ENCODE peak calls at places on chromosomes 16 and 17, in five cellular contexts. D is iPS DF 6.9, Y is fibroblast of villous mesenchyme, X is aorta, C is esophagus muscularis mucosa. B is an unnamed sample.

GRCh38 chr16:27320261-27321012 is 6.7 kb downstream of the IL4R start:
- DNase-seq in D (no peak), Y (no peak), X (peak; percentile 43), C (no peak), B (peak; percentile 22)

GRCh38 chr16:19130852-19131808 is 17.4 kb downstream of the ITPRIPL2 start:
- DNase-seq in D (no peak), Y (peak; percentile 90), X (peak; percentile 80), C (no peak), B (no peak)

GRCh38 chr17:47733414-47734288 is 615 bp downstream of the TBX21 start:
- DNase-seq in D (no peak), Y (no peak), X (peak; percentile 42), C (no peak), B (no peak)

GRCh38 chr16:4323845-4324478 is 8.1 kb downstream of the GLIS2 start:
- DNase-seq in D (no peak), Y (peak; percentile 78), X (peak; percentile 80), C (no peak), B (no peak)

GRCh38 chr16:50207652-50208051 is 54.5 kb downstream of the TENT4B start:
- DNase-seq in D (no peak), Y (no peak), X (no peak), C (no peak), B (no peak)

GRCh38 chr17:12732366-12732765 is 56.9 kb upstream of the ARHGAP44 start:
- DNase-seq in D (no peak), Y (no peak), X (no peak), C (no peak), B (no peak)

GRCh38 chr17:73335591-73336503 is 24.0 kb upstream of the CDC42EP4 start:
- DNase-seq in D (no peak), Y (no peak), X (no peak), C (no peak), B (no peak)

GRCh38 chr17:48577946-48578615 is at the start of gene HOXB4:
- DNase-seq in D (no peak), Y (peak; percentile 64), X (peak; percentile 90), C (peak; percentile 98), B (no peak)

GRCh38 chr16:72112906-72113615 is 19.4 kb downstream of the DHX38 start:
- DNase-seq in D (no peak), Y (no peak), X (no peak), C (no peak), B (no peak)

GRCh38 chr17:50845260-50846147 is 10.1 kb downstream of the WFIKKN2 start:
- DNase-seq in D (no peak), Y (peak; percentile 34), X (no peak), C (no peak), B (no peak)

GRCh38 chr17:78342438-78343098 is 17.3 kb downstream of the SOCS3 start:
- DNase-seq in D (no peak), Y (peak; percentile 84), X (peak; percentile 91), C (no peak), B (no peak)

GRCh38 chr17:45326566-45326965 is 9.7 kb upstream of the MAP3K14 start:
- DNase-seq in D (no peak), Y (no peak), X (no peak), C (peak; percentile 39), B (no peak)

GRCh38 chr16:80718480-80719220 is 85.7 kb downstream of the CDYL2 start:
- DNase-seq in D (no peak), Y (peak; percentile 31), X (peak; percentile 47), C (peak; percentile 88), B (no peak)

GRCh38 chr17:80270836-80271235 is 10.2 kb downstream of the RNF213 start:
- DNase-seq in D (peak; percentile 67), Y (peak; percentile 34), X (no peak), C (no peak), B (no peak)

GRCh38 chr17:60604686-60605334 is 4.8 kb downstream of the PPM1D start:
- DNase-seq in D (no peak), Y (peak; percentile 37), X (peak; percentile 71), C (no peak), B (no peak)

GRCh38 chr17:9959377-9959981 is 54.4 kb upstream of the RCVRN start:
- DNase-seq in D (peak; percentile 37), Y (peak; percentile 55), X (peak; percentile 38), C (no peak), B (peak; percentile 65)

GRCh38 chr16:11612110-11612981 is 25.6 kb upstream of the LITAF start:
- DNase-seq in D (no peak), Y (no peak), X (peak; percentile 68), C (no peak), B (no peak)

GRCh38 chr16:67296422-67296821 is 17.1 kb downstream of the PLEKHG4 start:
- DNase-seq in D (no peak), Y (peak; percentile 84), X (peak; percentile 6), C (no peak), B (no peak)

GRCh38 chr16:88264641-88265285 is 118.0 kb upstream of the ZNF469 start:
- DNase-seq in D (no peak), Y (peak; percentile 95), X (peak; percentile 97), C (peak; percentile 98), B (peak; percentile 80)
- H3K4me3 ChIP-seq in D (no peak overlapping the region), Y (no peak overlapping the region), X (no peak overlapping the region), C (peak overlapping the region; percentile 40), B (no peak overlapping the region)

DNA sequence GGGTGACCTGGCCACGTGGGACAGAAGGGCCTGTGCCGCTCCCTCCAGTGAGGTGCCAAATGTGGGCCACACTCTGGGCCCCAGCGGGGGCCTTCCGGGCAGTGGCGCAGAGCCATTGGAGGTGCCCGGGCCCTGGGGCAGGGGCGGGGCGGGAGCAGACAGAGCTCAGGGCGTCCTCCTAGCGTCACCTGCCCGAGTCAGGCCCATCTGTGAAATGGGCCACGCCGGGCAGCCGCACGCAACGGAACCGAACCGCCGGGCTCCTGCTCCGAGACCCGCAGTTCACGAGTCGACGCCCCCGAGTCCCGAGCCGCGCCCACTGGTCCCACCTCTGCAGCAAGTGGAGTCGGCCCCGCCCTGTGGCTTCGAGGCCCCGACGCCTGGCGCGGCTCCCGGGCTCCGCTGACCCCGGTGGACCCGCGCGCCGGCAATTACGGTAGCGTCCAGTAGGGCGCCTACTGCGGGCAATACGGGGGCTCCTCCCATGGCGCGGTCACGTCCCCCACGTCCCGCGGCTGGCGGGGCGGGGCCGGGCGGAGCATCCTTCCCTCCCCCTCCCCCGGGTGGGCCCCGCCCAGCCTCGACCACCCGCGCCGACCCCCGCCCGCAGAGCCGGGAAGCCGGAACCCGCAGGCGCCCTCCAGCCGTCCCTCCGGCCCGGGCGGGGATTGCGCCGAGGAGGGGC is 1.9 kb downstream of the SLC16A3 start:
- DNase-seq in D (no peak), Y (peak; percentile 91), X (peak; percentile 95), C (peak; percentile 95), B (peak; percentile 74)
- H3K4me3 ChIP-seq in D (peak overlapping the region; percentile 30), Y (peak overlapping the region; percentile 81), X (peak overlapping the region; percentile 51), C (peak overlapping the region; percentile 74), B (peak overlapping the region; percentile 54)

GRCh38 chr16:79598341-79599181 is 2.0 kb downstream of the MAF start:
- DNase-seq in D (no peak), Y (peak; percentile 44), X (peak; percentile 78), C (no peak), B (peak; percentile 38)
- H3K4me3 ChIP-seq in D (peak overlapping the region; percentile 75), Y (peak overlapping the region; percentile 79), X (peak overlapping the region; percentile 89), C (peak overlapping the region; percentile 68), B (peak overlapping the region; percentile 68)

GRCh38 chr17:66784621-66785364 is 50.1 kb upstream of the CACNG5 start:
- DNase-seq in D (no peak), Y (no peak), X (no peak), C (no peak), B (no peak)

GRCh38 chr17:66781135-66781534 is 53.8 kb upstream of the CACNG5 start:
- DNase-seq in D (no peak), Y (no peak), X (no peak), C (no peak), B (no peak)

GRCh38 chr17:66786101-66786500 is 48.8 kb upstream of the CACNG5 start:
- DNase-seq in D (no peak), Y (no peak), X (no peak), C (no peak), B (no peak)

GRCh38 chr17:66783656-66784381 is 51.1 kb upstream of the CACNG5 start:
- DNase-seq in D (no peak), Y (no peak), X (no peak), C (no peak), B (no peak)

DNA sequence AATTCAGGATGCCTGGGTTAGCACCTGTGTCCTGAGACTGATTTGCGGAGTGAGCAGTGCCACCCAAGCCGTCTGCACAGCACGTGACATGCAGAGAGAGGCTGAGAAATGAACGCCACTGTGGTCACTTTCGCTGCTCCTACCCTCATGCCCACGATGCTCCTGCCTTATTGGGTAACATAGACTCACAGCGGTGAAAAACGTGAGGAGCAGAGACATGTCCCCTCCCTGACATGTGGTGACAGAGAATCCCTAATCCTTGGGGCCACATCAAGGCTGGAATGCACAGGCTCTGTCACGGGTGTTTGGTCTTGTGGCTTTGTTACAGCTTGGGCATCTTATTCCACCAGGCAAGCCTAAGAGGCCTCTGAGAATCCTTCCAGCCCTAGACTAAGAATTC is 52.1 kb upstream of the CACNG5 start:
- DNase-seq in D (no peak), Y (no peak), X (no peak), C (no peak), B (no peak)
- H3K4me3 ChIP-seq in D (no peak overlapping the region), Y (no peak overlapping the region), X (no peak overlapping the region), C (no peak overlapping the region), B (no peak overlapping the region)

GRCh38 chr16:89491974-89492687 is 1.8 kb upstream of the ANKRD11 start:
- DNase-seq in D (no peak), Y (peak; percentile 46), X (no peak), C (no peak), B (no peak)
- H3K4me3 ChIP-seq in D (no peak overlapping the region), Y (peak overlapping the region; percentile 91), X (no peak overlapping the region), C (peak overlapping the region; percentile 98), B (peak overlapping the region; percentile 99)

DNA sequence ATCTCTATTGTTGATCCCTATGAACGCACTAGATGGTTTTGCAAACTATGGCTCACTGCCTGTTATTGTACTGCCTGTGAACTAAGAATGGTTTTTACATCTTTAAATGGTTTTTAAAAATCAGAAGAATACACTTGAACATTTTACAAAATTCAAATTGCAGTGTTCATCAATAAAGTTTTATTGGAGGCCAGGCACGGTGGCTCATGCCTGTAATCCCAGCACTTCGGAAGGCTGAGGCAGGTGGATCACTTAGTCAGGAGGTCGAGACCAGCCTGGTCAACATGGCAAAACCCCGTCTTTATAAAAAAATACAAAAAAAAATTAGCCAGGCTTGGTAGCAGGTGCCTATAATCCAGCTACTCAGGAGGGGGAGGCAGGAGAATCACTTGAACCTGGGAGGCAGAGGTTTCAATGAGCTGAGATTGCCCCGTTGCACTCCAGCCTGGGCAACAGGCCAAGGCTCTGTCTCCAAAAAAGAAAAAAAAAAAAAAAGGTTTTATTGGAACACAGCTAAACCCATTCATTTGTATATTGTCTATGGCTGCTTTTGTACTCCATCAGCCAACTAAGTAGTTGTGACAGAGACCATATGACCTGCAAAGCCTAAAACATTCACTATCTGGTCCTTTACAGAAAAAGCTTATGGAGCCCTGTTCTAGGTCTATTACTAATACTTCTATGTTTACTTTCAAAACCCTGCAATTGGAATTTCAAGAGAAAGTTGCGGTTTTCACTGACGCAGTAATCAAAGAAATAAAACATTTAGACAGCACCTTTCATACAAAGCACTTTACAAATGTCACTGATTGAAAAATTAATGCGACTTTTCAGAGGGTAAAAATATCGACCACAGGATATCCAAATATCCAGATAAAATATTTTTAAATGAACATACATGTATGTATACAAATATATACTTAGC is 18.8 kb downstream of the IKZF3 start:
- DNase-seq in D (no peak), Y (peak; percentile 15), X (no peak), C (no peak), B (no peak)
- H3K4me3 ChIP-seq in D (no peak overlapping the region), Y (no peak overlapping the region), X (no peak overlapping the region), C (no peak overlapping the region), B (no peak overlapping the region)